ENCODE peak calls at places on chromosomes 13 and 19, in eight cellular contexts. N is AML-193, R is NCI-H1105 treated with DMSO at 0.1 percent for 48 hours, U is cerebellum, X is iPS DF 19.7, M is iris pigment epithelial cell, C is spleen, O is head of caudate nucleus. T is an unnamed sample.

GRCh38 chr19:49456351-49456750 is 3.3 kb downstream of the ALDH16A1 start:
- DNase-seq in N (no peak), R (no peak), U (no peak), X (no peak), M (no peak), C (no peak), O (no peak), T (no peak)

GRCh38 chr13:34179481-34179880 is 361.5 kb downstream of the RFC3 start:
- DNase-seq in N (no peak), R (no peak), U (no peak), X (peak; percentile 12), M (peak; percentile 34), C (no peak), O (no peak), T (no peak)

GRCh38 chr13:34671136-34671535 is 270.9 kb upstream of the NBEA start:
- DNase-seq in N (no peak), R (peak; percentile 1), U (peak; percentile 78), X (no peak), M (no peak), C (no peak), O (no peak), T (no peak)

GRCh38 chr19:53394522-53394973 is 401 bp upstream of the ZNF765 start:
- DNase-seq in N (no peak), R (no peak), U (peak; percentile 15), X (no peak), M (peak; percentile 30), C (peak; percentile 83), O (peak; percentile 53), T (peak; percentile 86)

GRCh38 chr19:18479964-18480723 is 41.7 kb downstream of the ELL start:
- DNase-seq in N (no peak), R (peak; percentile 86), U (peak; percentile 83), X (no peak), M (peak; percentile 71), C (peak; percentile 81), O (no peak), T (peak; percentile 93)

GRCh38 chr19:50203281-50204080 is at the start of gene MYH14:
- DNase-seq in N (no peak), R (peak; percentile 88), U (peak; percentile 97), X (no peak), M (peak; percentile 65), C (peak; percentile 47), O (peak; percentile 98), T (peak; percentile 95)

GRCh38 chr13:90205911-90206310 is 1141.6 kb upstream of the MIR17HG start:
- DNase-seq in N (no peak), R (no peak), U (no peak), X (no peak), M (no peak), C (no peak), O (no peak), T (no peak)

GRCh38 chr19:4097501-4097900 is 26.4 kb downstream of the MAP2K2 start:
- DNase-seq in N (no peak), R (no peak), U (no peak), X (no peak), M (no peak), C (no peak), O (no peak), T (peak; percentile 86)

GRCh38 chr19:55685776-55686175 is 10.8 kb downstream of the EPN1 start:
- DNase-seq in N (no peak), R (no peak), U (no peak), X (no peak), M (no peak), C (peak; percentile 38), O (no peak), T (peak; percentile 51)

GRCh38 chr13:77480071-77480470 is 55.4 kb upstream of the SCEL start:
- DNase-seq in N (no peak), R (no peak), U (no peak), X (no peak), M (no peak), C (no peak), O (no peak), T (no peak)

GRCh38 chr19:8831832-8832131 is 322 bp downstream of the ZNF558 start:
- DNase-seq in N (peak; percentile 66), R (no peak), U (no peak), X (no peak), M (no peak), C (no peak), O (no peak), T (no peak)

GRCh38 chr13:52104624-52105023 is 24.2 kb downstream of the NEK5 start:
- DNase-seq in N (peak; percentile 47), R (no peak), U (no peak), X (no peak), M (peak; percentile 4), C (no peak), O (no peak), T (no peak)